ENCODE peak calls at places on chromosomes 2 and 18, in ten cellular contexts. X, K, S, C, I, N, M, T, H and G are unnamed samples.

GRCh38 chr2:85852979-85853498 is 35.8 kb downstream of the ST3GAL5 start:
- DNase-seq in H (no peak), T (no peak), M (no peak), C (no peak), N (no peak), I (peak; percentile 36), X (no peak), S (no peak), K (peak; percentile 87), G (no peak)

GRCh38 chr18:2916184-2916583 is 69.4 kb downstream of the EMILIN2 start:
- DNase-seq in T (no peak), C (no peak), H (no peak), M (no peak), I (no peak), K (no peak), N (no peak), S (no peak), X (no peak), G (no peak)

GRCh38 chr2:9770308-9771100 is 72.8 kb upstream of the TAF1B start:
- DNase-seq in S (peak; percentile 73), H (no peak), T (peak; percentile 78), K (peak; percentile 38), N (no peak), I (no peak), M (peak; percentile 80), X (no peak), C (peak; percentile 70), G (peak; percentile 84)

GRCh38 chr2:946073-947005 is 4.3 kb upstream of the SNTG2 start:
- DNase-seq in T (no peak), I (no peak), H (no peak), N (no peak), S (no peak), C (no peak), M (no peak), X (no peak), K (no peak), G (no peak)

GRCh38 chr2:98839292-98839691 is 96.7 kb downstream of the CRACDL start:
- DNase-seq in I (no peak), T (no peak), S (no peak), K (no peak), H (no peak), M (peak; percentile 8), C (no peak), N (no peak), X (no peak), G (peak; percentile 10)

GRCh38 chr2:237967463-237967871 is 653 bp downstream of the UBE2F start:
- DNase-seq in T (peak; percentile 45), I (no peak), H (no peak), K (no peak), X (no peak), N (no peak), S (no peak), M (no peak), C (peak; percentile 58), G (peak; percentile 43)

GRCh38 chr18:48921305-48922202 is 29.2 kb downstream of the SMAD7 start:
- DNase-seq in H (no peak), T (peak; percentile 34), S (no peak), X (no peak), N (no peak), M (no peak), C (no peak), I (no peak), K (no peak), G (no peak)

GRCh38 chr2:239476029-239476756 is 75.4 kb upstream of the HDAC4 start:
- DNase-seq in I (no peak), X (no peak), H (no peak), N (no peak), C (no peak), S (no peak), M (no peak), K (no peak), T (no peak), G (no peak)

GRCh38 chr2:149538138-149538833 is 49.3 kb downstream of the MMADHC start:
- DNase-seq in N (no peak), X (no peak), K (no peak), S (no peak), C (no peak), M (no peak), T (no peak), H (no peak), I (no peak), G (peak; percentile 88)

GRCh38 chr2:125167152-125167551 is 1142.1 kb downstream of the CNTNAP5 start:
- DNase-seq in I (no peak), T (no peak), S (no peak), K (no peak), N (no peak), H (no peak), M (peak; percentile 50), X (no peak), C (no peak), G (no peak)

GRCh38 chr2:97870396-97870843 is 125.3 kb downstream of the TMEM131 start:
- DNase-seq in H (no peak), C (peak; percentile 69), S (peak; percentile 31), K (peak; percentile 43), X (no peak), T (no peak), M (peak; percentile 63), I (no peak), N (no peak), G (peak; percentile 91)

GRCh38 chr2:209901187-209901586 is 101.3 kb upstream of the RPE start:
- DNase-seq in T (no peak), C (no peak), N (no peak), K (no peak), X (no peak), H (no peak), S (no peak), M (no peak), I (no peak), G (no peak)

GRCh38 chr2:213847316-213847715 is 563.1 kb downstream of the SPAG16 start:
- DNase-seq in I (no peak), H (no peak), T (no peak), K (no peak), S (no peak), M (no peak), C (no peak), X (no peak), N (no peak), G (no peak)